ENCODE peak calls at places on chromosome 7, in five cellular contexts. U is type B pancreatic cell; L is HepG2; F is heart left ventricle; O is CD8-positive, alpha-beta T cell. W is an unnamed sample.

GRCh38 chr7:128454808-128455555 is 696 bp upstream of the HILPDA start:
- DNase-seq in U (no peak), L (no peak), F (no peak), O (no peak), W (no peak)

GRCh38 chr7:103059471-103059870 is 15.1 kb downstream of the FBXL13 start:
- DNase-seq in U (no peak), L (no peak), F (no peak), O (no peak), W (no peak)

GRCh38 chr7:40720401-40720800 is 585.6 kb downstream of the SUGCT start:
- DNase-seq in U (no peak), L (no peak), F (no peak), O (no peak), W (no peak)

GRCh38 chr7:130275826-130276291 is 9.2 kb downstream of the CPA2 start:
- DNase-seq in U (no peak), L (no peak), F (no peak), O (no peak), W (no peak)

GRCh38 chr7:30086529-30086928 is 48.3 kb upstream of the MTURN start:
- DNase-seq in U (no peak), L (no peak), F (no peak), O (no peak), W (no peak)

GRCh38 chr7:144830024-144830785 is 5.6 kb downstream of the TPK1 start:
- DNase-seq in U (no peak), L (no peak), F (no peak), O (no peak), W (no peak)

GRCh38 chr7:94492601-94493000 is 17.0 kb upstream of the CASD1 start:
- DNase-seq in U (no peak), L (no peak), F (no peak), O (no peak), W (no peak)

GRCh38 chr7:18555120-18555519 is 59.6 kb downstream of the HDAC9 start:
- DNase-seq in U (no peak), L (no peak), F (no peak), O (no peak), W (no peak)

GRCh38 chr7:36272567-36273269 is 116.9 kb upstream of the ANLN start:
- DNase-seq in U (no peak), L (peak), F (no peak), O (no peak), W (no peak)

GRCh38 chr7:128794020-128794419 is 2.3 kb downstream of the CCDC136 start:
- DNase-seq in U (no peak), L (no peak), F (no peak), O (no peak), W (no peak)

GRCh38 chr7:117612637-117613036 is 132.8 kb downstream of the CFTR start:
- DNase-seq in U (no peak), L (no peak), F (no peak), O (no peak), W (no peak)

GRCh38 chr7:86904949-86905834 is 154.3 kb downstream of the ELAPOR2 start:
- DNase-seq in U (no peak), L (peak), F (no peak), O (no peak), W (peak)

GRCh38 chr7:48046458-48046857 is 11.1 kb downstream of the C7orf57 start:
- DNase-seq in U (no peak), L (no peak), F (no peak), O (peak), W (no peak)

GRCh38 chr7:33933611-33934281 is 28.4 kb downstream of the BMPER start:
- DNase-seq in U (no peak), L (no peak), F (no peak), O (no peak), W (no peak)

GRCh38 chr7:24050991-24051529 is 232.9 kb upstream of the NPY start:
- DNase-seq in U (no peak), L (no peak), F (no peak), O (no peak), W (no peak)

GRCh38 chr7:114921636-114922150 is at the start of gene MDFIC:
- DNase-seq in U (no peak), L (no peak), F (peak), O (peak), W (peak)

GRCh38 chr7:84524714-84525694 is 330.4 kb upstream of the SEMA3A start:
- DNase-seq in U (no peak), L (no peak), F (no peak), O (no peak), W (no peak)

GRCh38 chr7:861222-861621 is 15.1 kb upstream of the GET4 start:
- DNase-seq in U (no peak), L (peak), F (no peak), O (no peak), W (no peak)

GRCh38 chr7:93442478-93443224 is 131.9 kb downstream of the CALCR start:
- DNase-seq in U (no peak), L (peak), F (no peak), O (peak), W (no peak)

GRCh38 chr7:117707080-117707479 is 166.2 kb downstream of the CTTNBP2 start:
- DNase-seq in U (no peak), L (no peak), F (no peak), O (no peak), W (no peak)

GRCh38 chr7:87316097-87316700 is 29.3 kb upstream of the CROT start:
- DNase-seq in U (no peak), L (no peak), F (no peak), O (no peak), W (no peak)

GRCh38 chr7:30937426-30937825 is 25.8 kb downstream of the AQP1 start:
- DNase-seq in U (no peak), L (no peak), F (no peak), O (no peak), W (no peak)

GRCh38 chr7:10973942-10974716 is 457 bp downstream of the PHF14 start:
- DNase-seq in U (no peak), L (peak), F (no peak), O (no peak), W (peak)

GRCh38 chr7:21108182-21108581 is 319.7 kb upstream of the SP4 start:
- DNase-seq in U (no peak), L (no peak), F (peak), O (no peak), W (peak)

GRCh38 chr7:41987-42386 is 150.4 kb upstream of the FAM20C start:
- DNase-seq in U (peak), L (no peak), F (peak), O (no peak), W (peak)

GRCh38 chr7:106979551-106980357 is 64.8 kb upstream of the PRKAR2B start:
- DNase-seq in U (no peak), L (no peak), F (no peak), O (no peak), W (no peak)

GRCh38 chr7:155457544-155458316 is at the start of gene EN2:
- DNase-seq in U (no peak), L (no peak), F (no peak), O (no peak), W (no peak)

GRCh38 chr7:90483236-90483635 is 13.8 kb downstream of the PTTG1IP2 start:
- DNase-seq in U (no peak), L (no peak), F (no peak), O (no peak), W (no peak)

GRCh38 chr7:50835156-50835555 is 52.5 kb upstream of the GRB10 start:
- DNase-seq in U (no peak), L (no peak), F (no peak), O (no peak), W (no peak)

GRCh38 chr7:55425141-55425752 is 60.1 kb downstream of the LANCL2 start:
- DNase-seq in U (no peak), L (no peak), F (no peak), O (no peak), W (peak)

GRCh38 chr7:33511735-33512134 is 382.4 kb downstream of the BBS9 start:
- DNase-seq in U (no peak), L (no peak), F (no peak), O (no peak), W (no peak)

GRCh38 chr7:151087247-151088018 is 1.2 kb downstream of the AGAP3 start:
- DNase-seq in U (no peak), L (peak), F (peak), O (no peak), W (peak)
- TF ChIP-seq CTCF in U (peak), L (peak), F (peak), O (no peak), W (no peak)

GRCh38 chr7:122803851-122804250 is 82.4 kb downstream of the CADPS2 start:
- DNase-seq in U (no peak), L (no peak), F (no peak), O (no peak), W (no peak)
- TF ChIP-seq CTCF in U (no peak), L (no peak), F (no peak), O (no peak), W (no peak)

GRCh38 chr7:151397026-151397425 is 12.8 kb downstream of the WDR86 start:
- DNase-seq in U (no peak), L (no peak), F (no peak), O (no peak), W (no peak)
- TF ChIP-seq CTCF in U (no peak), L (no peak), F (no peak), O (no peak), W (no peak)

GRCh38 chr7:158413962-158414961 is 173.4 kb downstream of the PTPRN2 start:
- DNase-seq in U (no peak), L (no peak), F (no peak), O (no peak), W (no peak)
- TF ChIP-seq CTCF in U (peak), L (no peak), F (no peak), O (no peak), W (no peak)

W was measured in thyroid gland.